ENCODE peak calls at places on chromosomes 3 and 15, in nine cellular contexts. J, I, D, C, Z, B, H, U and Q are unnamed samples.

GRCh38 chr15:71055461-71055860 is 59.8 kb upstream of the THSD4 start:
- DNase-seq in J (no peak), I (peak), D (no peak), C (no peak), Z (peak), B (no peak), H (no peak), U (no peak), Q (no peak)

GRCh38 chr15:72944565-72944964 is 107.7 kb upstream of the NEO1 start:
- DNase-seq in J (no peak), I (no peak), D (no peak), C (no peak), Z (no peak), B (no peak), H (no peak), U (no peak), Q (no peak)

GRCh38 chr3:69012111-69012835 is 1.2 kb downstream of the EOGT start:
- DNase-seq in J (no peak), I (peak), D (no peak), C (peak), Z (peak), B (no peak), H (peak), U (peak), Q (no peak)

GRCh38 chr15:68512578-68512977 is 66.2 kb upstream of the CORO2B start:
- DNase-seq in J (no peak), I (peak), D (no peak), C (no peak), Z (no peak), B (no peak), H (no peak), U (no peak), Q (no peak)

GRCh38 chr3:178420033-178420432 is 116.2 kb upstream of the KCNMB2 start:
- DNase-seq in J (no peak), I (no peak), D (no peak), C (no peak), Z (no peak), B (no peak), H (no peak), U (no peak), Q (no peak)

GRCh38 chr3:12175844-12176453 is 17.2 kb upstream of the TIMP4 start:
- DNase-seq in J (peak), I (peak), D (no peak), C (peak), Z (peak), B (no peak), H (peak), U (peak), Q (no peak)

GRCh38 chr3:179865876-179866505 is 170.7 kb downstream of the PEX5L start:
- DNase-seq in J (no peak), I (no peak), D (no peak), C (no peak), Z (no peak), B (no peak), H (no peak), U (no peak), Q (peak)

GRCh38 chr3:132288357-132288756 is 28.9 kb upstream of the ACP3 start:
- DNase-seq in J (no peak), I (peak), D (no peak), C (no peak), Z (peak), B (peak), H (no peak), U (no peak), Q (no peak)

GRCh38 chr3:56251343-56251945 is 216.8 kb downstream of the ERC2 start:
- DNase-seq in J (peak), I (peak), D (no peak), C (no peak), Z (peak), B (peak), H (no peak), U (peak), Q (no peak)

GRCh38 chr3:55540579-55540978 is 53.5 kb upstream of the WNT5A start:
- DNase-seq in J (no peak), I (no peak), D (no peak), C (no peak), Z (no peak), B (no peak), H (no peak), U (no peak), Q (no peak)

GRCh38 chr3:192636517-192637444 is 90.6 kb downstream of the FGF12 start:
- DNase-seq in J (no peak), I (no peak), D (no peak), C (peak), Z (no peak), B (no peak), H (no peak), U (no peak), Q (no peak)

GRCh38 chr3:78204977-78205376 is 1165.1 kb downstream of the ROBO2 start:
- DNase-seq in J (no peak), I (peak), D (no peak), C (no peak), Z (peak), B (peak), H (no peak), U (no peak), Q (peak)

GRCh38 chr15:75052972-75053747 is 29.8 kb downstream of the PPCDC start:
- DNase-seq in J (no peak), I (no peak), D (no peak), C (no peak), Z (no peak), B (no peak), H (no peak), U (no peak), Q (no peak)

GRCh38 chr3:131091768-131092167 is 65.1 kb downstream of the NEK11 start:
- DNase-seq in J (no peak), I (no peak), D (no peak), C (no peak), Z (peak), B (no peak), H (no peak), U (no peak), Q (no peak)

GRCh38 chr3:69422751-69423150 is 36.9 kb upstream of the FRMD4B start:
- DNase-seq in J (no peak), I (peak), D (no peak), C (no peak), Z (peak), B (peak), H (no peak), U (no peak), Q (no peak)

GRCh38 chr15:69780374-69780773 is 317.3 kb downstream of the TLE3 start:
- DNase-seq in J (no peak), I (peak), D (no peak), C (no peak), Z (peak), B (no peak), H (no peak), U (no peak), Q (no peak)

GRCh38 chr15:62928242-62928995 is 114.1 kb upstream of the TPM1 start:
- DNase-seq in J (no peak), I (peak), D (no peak), C (no peak), Z (peak), B (peak), H (no peak), U (no peak), Q (peak)

GRCh38 chr3:7144696-7145308 is 283.9 kb downstream of the GRM7 start:
- DNase-seq in J (peak), I (peak), D (no peak), C (no peak), Z (peak), B (no peak), H (no peak), U (no peak), Q (no peak)

GRCh38 chr3:13305623-13306022 is 114.5 kb downstream of the NUP210 start:
- DNase-seq in J (no peak), I (no peak), D (no peak), C (no peak), Z (no peak), B (no peak), H (no peak), U (no peak), Q (no peak)

GRCh38 chr15:42151736-42152135 is 4.7 kb downstream of the PLA2G4F start:
- DNase-seq in J (no peak), I (peak), D (no peak), C (no peak), Z (no peak), B (no peak), H (no peak), U (no peak), Q (peak)

GRCh38 chr15:48865387-48866079 is 12.4 kb upstream of the EID1 start:
- DNase-seq in J (no peak), I (peak), D (no peak), C (no peak), Z (peak), B (no peak), H (no peak), U (no peak), Q (no peak)

GRCh38 chr3:73192036-73192738 is 130.7 kb downstream of the EBLN2 start:
- DNase-seq in J (peak), I (no peak), D (no peak), C (no peak), Z (peak), B (no peak), H (no peak), U (no peak), Q (no peak)

GRCh38 chr3:152183473-152183872 is 85.3 kb upstream of the MBNL1 start:
- DNase-seq in J (peak), I (peak), D (peak), C (peak), Z (peak), B (no peak), H (no peak), U (no peak), Q (no peak)

GRCh38 chr15:90520365-90520764 is 9.4 kb upstream of the CRTC3 start:
- DNase-seq in J (no peak), I (no peak), D (no peak), C (no peak), Z (no peak), B (no peak), H (no peak), U (no peak), Q (no peak)

GRCh38 chr3:89795506-89795905 is 688.1 kb downstream of the EPHA3 start:
- DNase-seq in J (no peak), I (no peak), D (no peak), C (no peak), Z (no peak), B (no peak), H (no peak), U (no peak), Q (no peak)

GRCh38 chr15:67072442-67072841 is 7.0 kb downstream of the SMAD3 start:
- DNase-seq in J (no peak), I (no peak), D (no peak), C (no peak), Z (peak), B (no peak), H (no peak), U (no peak), Q (no peak)

GRCh38 chr3:5580821-5581220 is 393.3 kb downstream of the EDEM1 start:
- DNase-seq in J (no peak), I (no peak), D (no peak), C (no peak), Z (no peak), B (no peak), H (no peak), U (no peak), Q (no peak)

GRCh38 chr15:32122013-32122412 is 91.7 kb downstream of the CHRNA7 start:
- DNase-seq in J (no peak), I (no peak), D (no peak), C (no peak), Z (no peak), B (no peak), H (no peak), U (no peak), Q (no peak)

GRCh38 chr15:58457466-58457965 is 25.7 kb downstream of the LIPC start:
- DNase-seq in J (no peak), I (peak), D (no peak), C (no peak), Z (peak), B (peak), H (no peak), U (no peak), Q (no peak)

GRCh38 chr3:168051579-168052183 is 44.0 kb downstream of the GOLIM4 start:
- DNase-seq in J (no peak), I (peak), D (no peak), C (no peak), Z (peak), B (peak), H (no peak), U (no peak), Q (no peak)

GRCh38 chr3:198080521-198081384 is 120.7 kb downstream of the LMLN start:
- DNase-seq in J (peak), I (peak), D (peak), C (peak), Z (peak), B (peak), H (peak), U (peak), Q (no peak)
- H3K4me3 ChIP-seq in J (peak), I (peak), D (peak), C (peak), Z (peak), B (peak), H (peak), U (no peak), Q (peak)

GRCh38 chr3:136753112-136753939 is 1.1 kb upstream of the STAG1 start:
- DNase-seq in J (no peak), I (no peak), D (no peak), C (no peak), Z (peak), B (no peak), H (no peak), U (no peak), Q (no peak)
- TF ChIP-seq CTCF in J (no peak), I (no peak), D (no peak), C (no peak), Z (no peak), B (no peak), H (no peak), U (no peak), Q (peak)

GRCh38 chr3:10137178-10137577 is 4.4 kb upstream of the VHL start:
- DNase-seq in J (no peak), I (peak), D (no peak), C (no peak), Z (no peak), B (no peak), H (no peak), U (no peak), Q (no peak)

GRCh38 chr3:10142707-10143560 is 1.4 kb downstream of the VHL start:
- DNase-seq in J (no peak), I (no peak), D (peak), C (no peak), Z (peak), B (no peak), H (no peak), U (no peak), Q (no peak)

GRCh38 chr3:10145685-10146084 is 4.1 kb downstream of the VHL start:
- DNase-seq in J (no peak), I (no peak), D (no peak), C (no peak), Z (no peak), B (no peak), H (no peak), U (no peak), Q (no peak)

GRCh38 chr3:10136426-10137005 is 5.1 kb upstream of the VHL start:
- DNase-seq in J (no peak), I (no peak), D (no peak), C (no peak), Z (no peak), B (no peak), H (no peak), U (no peak), Q (no peak)

GRCh38 chr3:10140996-10141546 is 507 bp upstream of the VHL start:
- DNase-seq in J (no peak), I (no peak), D (no peak), C (no peak), Z (no peak), B (no peak), H (no peak), U (no peak), Q (no peak)
- H3K4me3 ChIP-seq in J (peak), I (peak), D (peak), C (peak), Z (peak), B (peak), H (peak), U (no peak), Q (peak)

GRCh38 chr3:10992017-10992945 is at the start of gene SLC6A1:
- DNase-seq in J (no peak), I (peak), D (no peak), C (no peak), Z (no peak), B (no peak), H (peak), U (no peak), Q (no peak)
- TF ChIP-seq CTCF in J (no peak), I (no peak), D (no peak), C (no peak), Z (no peak), B (no peak), H (no peak), U (no peak), Q (peak)

GRCh38 chr3:108301695-108302404 is 5.5 kb downstream of the HHLA2 start:
- DNase-seq in J (no peak), I (no peak), D (no peak), C (no peak), Z (no peak), B (no peak), H (no peak), U (no peak), Q (no peak)
- H3K4me3 ChIP-seq in J (no peak), I (no peak), D (no peak), C (no peak), Z (no peak), B (no peak), H (no peak), U (no peak), Q (no peak)

DNA sequence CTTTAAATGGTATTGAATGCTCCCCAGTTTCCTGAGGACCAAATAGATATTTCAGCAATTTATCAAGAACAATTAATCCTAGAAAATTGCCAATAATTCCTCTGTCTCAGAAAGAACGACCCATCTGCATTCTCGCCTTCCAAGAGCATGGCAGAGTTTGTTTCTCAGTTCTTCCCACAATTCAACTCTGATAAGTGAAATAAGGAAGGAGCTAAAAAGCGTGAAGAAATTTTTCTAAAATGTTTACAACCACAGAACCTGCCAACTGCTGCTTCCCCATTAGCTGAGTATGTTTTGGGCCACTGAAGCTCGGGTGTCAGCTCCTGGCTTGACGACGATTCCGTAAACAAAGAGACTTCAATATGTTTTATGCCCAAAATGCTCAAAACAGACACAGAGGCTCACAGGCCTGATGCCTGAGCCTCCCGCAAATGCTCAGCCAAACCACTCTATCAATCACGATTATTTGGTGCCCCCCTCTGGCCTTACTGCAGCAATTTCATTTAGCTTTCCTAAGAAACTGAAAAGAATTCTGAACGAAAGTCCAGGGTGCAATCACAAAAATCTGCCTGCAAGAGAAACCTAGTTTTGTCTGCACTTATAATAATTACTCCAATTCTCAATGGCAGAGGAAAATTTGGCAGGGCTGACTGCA is 259.2 kb upstream of the CCDC54 start:
- DNase-seq in J (peak), I (peak), D (no peak), C (no peak), Z (peak), B (peak), H (no peak), U (no peak), Q (peak)
- TF ChIP-seq CTCF in J (peak), I (peak), D (no peak), C (peak), Z (peak), B (peak), H (peak), U (no peak), Q (peak)

GRCh38 chr15:77573826-77574225 is 58.9 kb downstream of the LINGO1 start:
- DNase-seq in J (no peak), I (no peak), D (no peak), C (no peak), Z (no peak), B (no peak), H (no peak), U (no peak), Q (no peak)
- H3K4me3 ChIP-seq in J (no peak), I (no peak), D (no peak), C (no peak), Z (no peak), B (no peak), H (no peak), U (no peak), Q (no peak)